ENCODE peak calls at places on chromosomes 16 and 17, in nine cellular contexts. T is mesothelial cell of epicardium, W is transverse colon, P is nephron progenitor cell, F is heart left ventricle, L is sigmoid colon, I is fibroblast of pulmonary artery, A is bronchial epithelial cell, C is prostate gland. G is an unnamed sample.

GRCh38 chr17:16942141-16943031 is 29.5 kb downstream of the TNFRSF13B start:
- DNase-seq in C (no peak), P (no peak), L (peak; percentile 25), F (no peak), W (no peak), T (no peak), A (peak; percentile 47), I (no peak), G (no peak)

GRCh38 chr16:26521626-26522025 is 545.1 kb upstream of the C16orf82 start:
- DNase-seq in T (no peak), L (no peak), W (no peak), P (no peak), I (no peak), F (no peak), C (no peak), A (no peak), G (no peak)

GRCh38 chr16:88476203-88476602 is 23.1 kb downstream of the ZFPM1 start:
- DNase-seq in A (no peak), F (no peak), P (no peak), T (no peak), W (no peak), C (no peak), L (no peak), I (no peak), G (no peak)

GRCh38 chr16:67926181-67926742 is 5.4 kb downstream of the CTRL start:
- DNase-seq in A (peak; percentile 75), I (no peak), C (peak; percentile 70), P (no peak), F (no peak), T (no peak), W (no peak), L (no peak), G (no peak)

GRCh38 chr17:17091276-17091675 is 49.0 kb downstream of the MPRIP start:
- DNase-seq in T (no peak), F (no peak), I (no peak), P (no peak), L (no peak), A (no peak), W (no peak), C (no peak), G (no peak)

GRCh38 chr17:40259505-40259904 is 28.2 kb upstream of the CDC6 start:
- DNase-seq in I (no peak), L (no peak), P (no peak), T (no peak), C (no peak), A (no peak), W (no peak), F (no peak), G (no peak)

GRCh38 chr16:4109250-4109736 is 6.9 kb downstream of the ADCY9 start:
- DNase-seq in C (no peak), P (no peak), T (no peak), F (peak; percentile 11), W (no peak), I (no peak), A (no peak), L (no peak), G (no peak)

GRCh38 chr16:72442381-72443158 is 270.6 kb upstream of the PMFBP1 start:
- DNase-seq in F (no peak), A (no peak), I (peak; percentile 23), C (no peak), P (no peak), L (no peak), W (no peak), T (no peak), G (no peak)

GRCh38 chr17:64115871-64116534 is 13.9 kb downstream of the ERN1 start:
- DNase-seq in C (no peak), L (no peak), P (no peak), F (no peak), W (no peak), A (peak; percentile 97), I (peak; percentile 93), T (no peak), G (no peak)

GRCh38 chr16:10100829-10101228 is 81.4 kb downstream of the GRIN2A start:
- DNase-seq in P (no peak), I (no peak), C (no peak), F (no peak), W (no peak), A (no peak), T (no peak), L (no peak), G (no peak)

GRCh38 chr16:10103096-10103495 is 79.1 kb downstream of the GRIN2A start:
- DNase-seq in A (no peak), F (no peak), W (no peak), P (no peak), C (no peak), L (no peak), T (no peak), I (no peak), G (no peak)

GRCh38 chr16:10098991-10099390 is 83.2 kb downstream of the GRIN2A start:
- DNase-seq in A (no peak), P (no peak), C (no peak), F (no peak), W (no peak), I (no peak), L (no peak), T (no peak), G (no peak)

GRCh38 chr16:10093564-10093963 is 88.7 kb downstream of the GRIN2A start:
- DNase-seq in P (no peak), W (no peak), F (no peak), I (no peak), A (no peak), T (no peak), C (no peak), L (no peak), G (no peak)

GRCh38 chr16:10097273-10097672 is 85.0 kb downstream of the GRIN2A start:
- DNase-seq in W (no peak), L (no peak), A (no peak), T (no peak), P (no peak), I (no peak), F (no peak), C (no peak), G (no peak)
- TF ChIP-seq CTCF in W (no peak), L (no peak), A (no peak), T (no peak), P (no peak), I (no peak), F (no peak), C (no peak), G (no peak)

GRCh38 chr17:29931253-29931932 is 1.4 kb upstream of the SSH2 start:
- DNase-seq in A (peak; percentile 71), T (peak; percentile 34), I (peak; percentile 84), F (peak; percentile 66), P (peak; percentile 57), W (peak; percentile 70), C (peak; percentile 68), L (peak; percentile 81), G (peak; percentile 73)

GRCh38 chr17:29929544-29930398 is at the start of gene SSH2:
- DNase-seq in F (peak; percentile 95), C (peak; percentile 79), I (peak; percentile 83), T (peak; percentile 86), P (peak; percentile 91), L (peak; percentile 92), W (peak; percentile 94), A (peak; percentile 70), G (peak; percentile 33)

GRCh38 chr17:29936724-29937123 is 4.7 kb upstream of the EFCAB5 start:
- DNase-seq in I (no peak), T (no peak), L (no peak), A (no peak), C (no peak), P (no peak), W (no peak), F (no peak), G (no peak)

GRCh38 chr17:29930399-29931010 is 477 bp upstream of the SSH2 start:
- DNase-seq in P (peak; percentile 19), F (no peak), L (no peak), W (peak; percentile 13), I (no peak), C (peak; percentile 4), T (no peak), A (peak; percentile 16), G (no peak)

GRCh38 chr17:29933379-29933778 is 3.4 kb upstream of the SSH2 start:
- DNase-seq in W (no peak), I (peak; percentile 67), P (no peak), L (no peak), T (no peak), C (no peak), F (no peak), A (peak; percentile 32), G (peak; percentile 16)
- TF ChIP-seq CTCF in W (no peak), I (peak; percentile 67), P (no peak), L (no peak), T (no peak), C (no peak), F (no peak), A (peak; percentile 46), G (peak; percentile 44)

DNA sequence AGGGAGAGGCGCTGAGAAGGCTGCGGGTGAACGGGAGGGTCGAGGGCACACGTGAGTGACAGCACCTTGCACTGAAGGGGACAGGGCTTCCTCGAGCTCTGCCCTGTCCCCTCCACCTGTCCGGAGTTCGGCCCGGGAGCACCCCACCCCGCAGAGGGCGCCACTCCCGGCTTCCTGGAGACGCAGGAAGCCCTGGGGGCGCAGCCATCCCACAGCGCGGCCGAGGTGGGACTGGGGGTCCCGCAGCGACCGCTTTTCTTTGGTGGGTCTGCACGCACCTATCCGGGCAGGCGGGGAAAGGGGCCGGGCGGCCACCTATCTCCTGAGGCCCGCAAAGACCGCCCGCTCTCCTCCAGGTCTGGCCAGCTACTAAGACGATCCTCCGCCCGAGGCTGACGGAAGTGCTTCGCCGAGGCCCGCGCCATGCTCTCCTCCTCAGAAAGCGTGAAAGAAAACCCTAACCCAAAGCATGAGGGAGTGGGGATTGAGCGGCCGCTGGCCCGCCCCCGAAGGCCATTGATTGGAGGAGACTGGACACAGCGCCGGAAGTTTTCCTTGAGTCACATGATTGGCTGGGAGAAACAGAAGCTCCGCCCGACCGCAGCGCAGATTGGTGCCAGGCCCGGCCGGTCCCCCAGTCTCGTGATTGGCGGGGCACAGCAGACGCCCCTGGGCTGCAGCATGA is 34.4 kb downstream of the DDX19A start:
- DNase-seq in W (peak; percentile 98), I (peak; percentile 94), T (peak; percentile 88), A (peak; percentile 96), F (peak; percentile 97), L (peak; percentile 99), C (peak; percentile 97), P (peak; percentile 94), G (peak; percentile 95)
- TF ChIP-seq CTCF in W (peak; percentile 25), I (peak; percentile 16), T (no peak), A (peak; percentile 60), F (peak; percentile 24), L (no peak), C (no peak), P (no peak), G (peak; percentile 33)

GRCh38 chr16:57571098-57571497 is 28.7 kb downstream of the ADGRG5 start:
- DNase-seq in I (no peak), T (no peak), C (no peak), L (no peak), P (no peak), W (no peak), A (no peak), F (no peak), G (no peak)

GRCh38 chr16:57570301-57571070 is 28.0 kb downstream of the ADGRG5 start:
- DNase-seq in C (no peak), W (no peak), I (no peak), F (no peak), P (no peak), L (no peak), A (no peak), T (no peak), G (no peak)

GRCh38 chr16:57567691-57568090 is 25.2 kb downstream of the ADGRG5 start:
- DNase-seq in C (no peak), T (no peak), W (no peak), L (no peak), F (no peak), A (no peak), P (no peak), I (no peak), G (no peak)

GRCh38 chr16:57568173-57568678 is 25.8 kb downstream of the ADGRG5 start:
- DNase-seq in L (no peak), F (no peak), W (no peak), P (no peak), I (no peak), C (no peak), T (no peak), A (no peak), G (no peak)

GRCh38 chr16:57569306-57569946 is 27.0 kb downstream of the ADGRG5 start:
- DNase-seq in A (no peak), F (no peak), W (no peak), L (no peak), C (no peak), I (no peak), T (no peak), P (no peak), G (no peak)
- TF ChIP-seq CTCF in A (no peak), F (no peak), W (no peak), L (no peak), C (no peak), I (no peak), T (no peak), P (no peak), G (no peak)